ENCODE peak calls at places on chromosome X, in four cellular contexts. K, J, M and T are unnamed samples.

GRCh38 chrX:75596178-75596577 is 73.3 kb upstream of the ZDHHC15 start:
- DNase-seq in K (no peak), J (no peak), M (no peak), T (no peak)

GRCh38 chrX:110403839-110404238 is 45.2 kb downstream of the RTL9 start:
- DNase-seq in K (no peak), J (no peak), M (peak), T (no peak)

GRCh38 chrX:11954196-11954595 is 184.1 kb upstream of the FRMPD4 start:
- DNase-seq in K (no peak), J (no peak), M (no peak), T (no peak)

GRCh38 chrX:43971966-43972961 is 926 bp downstream of the NDP start:
- DNase-seq in K (no peak), J (no peak), M (no peak), T (no peak)

GRCh38 chrX:8030361-8030760 is 103.1 kb upstream of the PNPLA4 start:
- DNase-seq in K (no peak), J (no peak), M (no peak), T (no peak)

GRCh38 chrX:9902651-9903050 is 64.5 kb upstream of the CLDN34 start:
- DNase-seq in K (no peak), J (no peak), M (no peak), T (no peak)

GRCh38 chrX:18394477-18394876 is 30.9 kb upstream of the CDKL5 start:
- DNase-seq in K (no peak), J (no peak), M (no peak), T (no peak)

GRCh38 chrX:150643958-150644357 is 49.2 kb upstream of the MTMR1 start:
- DNase-seq in K (no peak), J (no peak), M (no peak), T (no peak)

GRCh38 chrX:58051346-58051745 is 141.1 kb upstream of the ZXDA start:
- DNase-seq in K (no peak), J (no peak), M (no peak), T (no peak)

GRCh38 chrX:121496966-121497365 is 449.6 kb downstream of the GLUD2 start:
- DNase-seq in K (no peak), J (no peak), M (no peak), T (no peak)

GRCh38 chrX:15301924-15302323 is 13.5 kb downstream of the ASB11 start:
- DNase-seq in K (peak), J (no peak), M (no peak), T (peak)

GRCh38 chrX:131288738-131289511 is at the start of gene IGSF1:
- DNase-seq in K (peak), J (no peak), M (peak), T (no peak)

GRCh38 chrX:46575991-46576392 is 2.4 kb downstream of the CHST7 start:
- DNase-seq in K (no peak), J (no peak), M (no peak), T (peak)

GRCh38 chrX:17613979-17614572 is 123.2 kb upstream of the SCML1 start:
- DNase-seq in K (no peak), J (peak), M (no peak), T (peak)

GRCh38 chrX:120459313-120459712 is 9.8 kb downstream of the LAMP2 start:
- DNase-seq in K (no peak), J (no peak), M (no peak), T (no peak)

GRCh38 chrX:138745215-138745614 is 33.7 kb upstream of the FGF13 start:
- DNase-seq in K (no peak), J (peak), M (peak), T (peak)

GRCh38 chrX:151543706-151544105 is 19.8 kb upstream of the PASD1 start:
- DNase-seq in K (no peak), J (no peak), M (peak), T (no peak)

GRCh38 chrX:71282514-71283408 is 674 bp upstream of the NONO start:
- DNase-seq in K (no peak), J (no peak), M (no peak), T (peak)

GRCh38 chrX:11967986-11968385 is 170.3 kb upstream of the FRMPD4 start:
- DNase-seq in K (no peak), J (no peak), M (no peak), T (no peak)

GRCh38 chrX:53045002-53045401 is 3.6 kb upstream of the GPR173 start:
- DNase-seq in K (no peak), J (no peak), M (no peak), T (no peak)

GRCh38 chrX:115344885-115345653 is 55.6 kb downstream of the LUZP4 start:
- DNase-seq in K (no peak), J (peak), M (peak), T (peak)

GRCh38 chrX:20623448-20623847 is 356.7 kb upstream of the RPS6KA3 start:
- DNase-seq in K (no peak), J (no peak), M (no peak), T (no peak)

GRCh38 chrX:42079968-42080367 is 156.6 kb upstream of the CASK start:
- DNase-seq in K (no peak), J (no peak), M (no peak), T (no peak)

GRCh38 chrX:13120017-13120416 is 75.6 kb upstream of the FAM9C start:
- DNase-seq in K (no peak), J (no peak), M (no peak), T (no peak)